ENCODE peak calls at places on chromosome 4, in eight cellular contexts. F is WTC11, T is tibial artery, S is natural killer cell, V is right lobe of liver, Y is fibroblast of mammary gland, A is SK-N-SH, O is A549. M is an unnamed sample.

GRCh38 chr4:105712766-105713165 is 4.2 kb downstream of the GSTCD start:
- DNase-seq in F (no peak), T (no peak), S (no peak), V (no peak), Y (peak), A (no peak), O (no peak), M (no peak)

GRCh38 chr4:15197005-15197404 is 194.7 kb downstream of the CPEB2 start:
- DNase-seq in F (peak), T (no peak), S (no peak), V (no peak), Y (peak), A (peak), O (peak), M (no peak)

GRCh38 chr4:151948351-151949016 is 187.7 kb upstream of the GATB start:
- DNase-seq in F (no peak), T (no peak), S (no peak), V (no peak), Y (peak), A (no peak), O (no peak), M (no peak)

GRCh38 chr4:38500433-38500832 is 163.6 kb upstream of the KLF3 start:
- DNase-seq in F (no peak), T (no peak), S (no peak), V (no peak), Y (peak), A (peak), O (no peak), M (no peak)

GRCh38 chr4:153541426-153542096 is 75.4 kb downstream of the TMEM131L start:
- DNase-seq in F (no peak), T (no peak), S (no peak), V (no peak), Y (peak), A (no peak), O (no peak), M (no peak)

GRCh38 chr4:83782591-83782990 is 246.7 kb downstream of the GPAT3 start:
- DNase-seq in F (no peak), T (no peak), S (no peak), V (no peak), Y (no peak), A (no peak), O (no peak), M (no peak)

GRCh38 chr4:128315756-128316520 is 28.3 kb upstream of the PGRMC2 start:
- DNase-seq in F (no peak), T (no peak), S (no peak), V (no peak), Y (no peak), A (no peak), O (no peak), M (no peak)

GRCh38 chr4:8427262-8427661 is 13.3 kb downstream of the ACOX3 start:
- DNase-seq in F (no peak), T (no peak), S (no peak), V (no peak), Y (no peak), A (no peak), O (no peak), M (no peak)

GRCh38 chr4:118823471-118823870 is 12.5 kb downstream of the SEC24D start:
- DNase-seq in F (no peak), T (no peak), S (no peak), V (peak), Y (no peak), A (no peak), O (no peak), M (no peak)

GRCh38 chr4:169142390-169142789 is 128.4 kb downstream of the SH3RF1 start:
- DNase-seq in F (no peak), T (no peak), S (no peak), V (no peak), Y (peak), A (no peak), O (no peak), M (no peak)

GRCh38 chr4:73676136-73676535 is 55.9 kb upstream of the RASSF6 start:
- DNase-seq in F (no peak), T (no peak), S (no peak), V (no peak), Y (no peak), A (no peak), O (no peak), M (no peak)

GRCh38 chr4:94357624-94358023 is 15.0 kb upstream of the HPGDS start:
- DNase-seq in F (no peak), T (no peak), S (no peak), V (no peak), Y (no peak), A (no peak), O (no peak), M (no peak)

GRCh38 chr4:156598138-156598681 is 373.4 kb downstream of the PDGFC start:
- DNase-seq in F (no peak), T (no peak), S (no peak), V (no peak), Y (peak), A (no peak), O (no peak), M (no peak)

GRCh38 chr4:156362581-156362980 is 408.9 kb upstream of the CTSO start:
- DNase-seq in F (no peak), T (no peak), S (no peak), V (no peak), Y (peak), A (no peak), O (no peak), M (no peak)

GRCh38 chr4:149891381-149891780 is 75.7 kb upstream of the IQCM start:
- DNase-seq in F (no peak), T (no peak), S (no peak), V (no peak), Y (no peak), A (no peak), O (no peak), M (no peak)

GRCh38 chr4:1502976-1503375 is 96.7 kb upstream of the NKX1-1 start:
- DNase-seq in F (peak), T (peak), S (peak), V (no peak), Y (no peak), A (peak), O (no peak), M (no peak)

GRCh38 chr4:1242506-1243450 is 6.2 kb downstream of the CTBP1 start:
- DNase-seq in F (no peak), T (peak), S (peak), V (no peak), Y (no peak), A (peak), O (no peak), M (no peak)

GRCh38 chr4:634599-634985 is 9.2 kb downstream of the PDE6B start:
- DNase-seq in F (peak), T (no peak), S (no peak), V (peak), Y (no peak), A (no peak), O (no peak), M (no peak)

GRCh38 chr4:101730291-101731117 is 60.0 kb upstream of the BANK1 start:
- DNase-seq in F (peak), T (peak), S (peak), V (peak), Y (peak), A (peak), O (peak), M (peak)

GRCh38 chr4:4869380-4869723 is 9.9 kb downstream of the MSX1 start:
- DNase-seq in F (no peak), T (no peak), S (no peak), V (no peak), Y (no peak), A (no peak), O (no peak), M (no peak)

GRCh38 chr4:109729155-109729562 is 711 bp downstream of the PLA2G12A start:
- DNase-seq in F (no peak), T (no peak), S (no peak), V (no peak), Y (no peak), A (no peak), O (peak), M (peak)

GRCh38 chr4:47510506-47511143 is 25.6 kb downstream of the ATP10D start:
- DNase-seq in F (no peak), T (no peak), S (no peak), V (no peak), Y (peak), A (no peak), O (no peak), M (peak)
- TF ChIP-seq CTCF in F (no peak), T (no peak), S (peak), V (peak), Y (peak), A (peak), O (no peak), M (no peak)

DNA sequence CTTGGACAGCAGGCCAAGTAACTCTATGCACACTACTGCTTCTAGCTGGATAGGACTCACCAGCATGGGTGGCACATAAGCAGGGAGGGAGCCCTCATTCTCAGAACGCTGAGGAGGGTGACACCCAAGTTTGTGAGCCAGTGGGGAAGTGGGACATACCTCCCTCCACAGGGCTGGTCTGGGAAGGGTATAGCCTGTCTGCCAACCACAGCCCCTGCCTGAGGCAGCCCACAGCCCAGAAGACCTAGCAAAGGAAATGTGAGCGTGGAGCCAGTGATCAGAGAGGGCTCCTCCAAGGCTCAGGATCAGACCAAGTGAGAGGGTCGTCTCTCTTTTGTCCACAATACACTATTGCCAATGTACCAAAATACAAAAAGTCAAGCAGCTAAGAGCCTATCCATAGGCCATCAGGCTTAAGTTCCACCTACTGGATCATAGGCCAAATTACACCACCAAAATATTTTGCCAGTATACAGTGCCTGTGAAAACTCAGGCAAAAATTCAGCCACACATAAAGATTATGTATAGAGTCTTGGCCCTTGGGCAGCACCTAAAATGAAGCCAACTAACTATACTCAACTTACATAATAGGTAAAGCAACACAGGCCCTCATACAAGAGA is 1203.1 kb downstream of the PCDH18 start:
- DNase-seq in F (no peak), T (no peak), S (no peak), V (no peak), Y (no peak), A (no peak), O (peak), M (no peak)
- TF ChIP-seq CTCF in F (no peak), T (no peak), S (no peak), V (no peak), Y (no peak), A (no peak), O (no peak), M (no peak)

GRCh38 chr4:60461551-60461950 is 738.6 kb upstream of the ADGRL3 start:
- DNase-seq in F (no peak), T (no peak), S (no peak), V (no peak), Y (no peak), A (no peak), O (no peak), M (no peak)

GRCh38 chr4:60463846-60464502 is 736.2 kb upstream of the ADGRL3 start:
- DNase-seq in F (no peak), T (no peak), S (no peak), V (no peak), Y (no peak), A (no peak), O (no peak), M (peak)
- TF ChIP-seq CTCF in F (peak), T (no peak), S (no peak), V (peak), Y (no peak), A (peak), O (no peak), M (peak)

DNA sequence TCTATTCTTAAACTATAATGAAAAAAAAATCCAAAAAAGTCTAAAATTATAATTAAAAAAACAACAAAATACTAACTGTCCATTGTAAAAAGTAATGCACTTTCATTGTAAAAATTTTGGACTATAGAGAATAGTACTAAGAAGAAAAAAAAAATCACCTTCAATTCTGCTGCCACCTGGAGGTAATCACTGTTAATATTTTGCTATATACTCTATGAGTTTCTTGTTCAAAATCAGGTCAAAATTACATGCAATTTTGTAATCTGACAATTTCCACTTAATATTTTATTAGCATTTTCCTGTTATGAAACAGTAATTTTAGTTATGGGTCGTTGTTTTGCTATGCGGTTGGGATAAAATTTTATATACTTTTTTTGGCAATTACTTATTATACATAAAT is 62.0 kb downstream of the HTT start:
- DNase-seq in F (no peak), T (no peak), S (no peak), V (no peak), Y (peak), A (no peak), O (no peak), M (no peak)
- TF ChIP-seq CTCF in F (no peak), T (peak), S (peak), V (peak), Y (peak), A (peak), O (peak), M (no peak)

DNA sequence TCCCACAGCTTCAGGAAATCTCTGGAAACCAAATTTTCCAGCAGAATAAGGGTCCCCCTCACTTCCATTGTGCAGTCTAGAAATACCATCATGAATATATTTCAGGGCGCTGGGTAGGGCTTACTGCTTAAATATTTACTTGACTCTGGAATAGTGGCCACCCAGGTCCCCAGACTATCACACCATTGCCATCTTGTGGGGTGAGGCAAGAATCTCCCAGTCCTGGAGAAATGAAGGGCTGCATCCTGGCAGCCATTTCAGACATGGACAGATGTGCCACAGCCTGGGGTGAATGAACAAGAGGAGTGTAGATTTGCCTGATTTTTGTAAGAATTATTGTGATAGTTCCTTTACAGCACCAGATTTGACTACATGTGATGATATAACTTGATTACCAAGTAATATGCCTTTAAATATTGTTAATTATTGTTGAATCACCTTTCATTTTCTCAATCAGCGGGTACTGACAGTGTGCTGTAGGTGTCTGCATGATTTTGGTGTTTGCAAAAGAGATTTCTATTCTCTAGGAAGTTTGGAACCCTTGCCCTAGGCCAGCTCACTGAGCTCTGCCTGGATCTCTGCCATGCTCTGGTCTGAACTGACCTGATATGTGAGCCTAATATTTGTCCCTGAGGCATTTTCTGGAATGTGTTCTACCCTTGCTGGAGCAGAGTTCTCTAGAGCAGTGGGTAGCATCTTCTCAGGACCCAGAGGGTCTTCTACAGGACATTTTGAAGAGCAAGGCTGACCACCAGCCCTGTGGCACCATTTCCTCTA is 183.4 kb downstream of the KIT start:
- DNase-seq in F (no peak), T (no peak), S (no peak), V (no peak), Y (peak), A (peak), O (peak), M (no peak)
- TF ChIP-seq CTCF in F (no peak), T (no peak), S (no peak), V (no peak), Y (peak), A (peak), O (no peak), M (no peak)

GRCh38 chr4:65089666-65090065 is 580.6 kb downstream of the EPHA5 start:
- DNase-seq in F (no peak), T (no peak), S (no peak), V (no peak), Y (peak), A (no peak), O (peak), M (no peak)
- TF ChIP-seq CTCF in F (no peak), T (no peak), S (no peak), V (peak), Y (peak), A (peak), O (no peak), M (no peak)

DNA sequence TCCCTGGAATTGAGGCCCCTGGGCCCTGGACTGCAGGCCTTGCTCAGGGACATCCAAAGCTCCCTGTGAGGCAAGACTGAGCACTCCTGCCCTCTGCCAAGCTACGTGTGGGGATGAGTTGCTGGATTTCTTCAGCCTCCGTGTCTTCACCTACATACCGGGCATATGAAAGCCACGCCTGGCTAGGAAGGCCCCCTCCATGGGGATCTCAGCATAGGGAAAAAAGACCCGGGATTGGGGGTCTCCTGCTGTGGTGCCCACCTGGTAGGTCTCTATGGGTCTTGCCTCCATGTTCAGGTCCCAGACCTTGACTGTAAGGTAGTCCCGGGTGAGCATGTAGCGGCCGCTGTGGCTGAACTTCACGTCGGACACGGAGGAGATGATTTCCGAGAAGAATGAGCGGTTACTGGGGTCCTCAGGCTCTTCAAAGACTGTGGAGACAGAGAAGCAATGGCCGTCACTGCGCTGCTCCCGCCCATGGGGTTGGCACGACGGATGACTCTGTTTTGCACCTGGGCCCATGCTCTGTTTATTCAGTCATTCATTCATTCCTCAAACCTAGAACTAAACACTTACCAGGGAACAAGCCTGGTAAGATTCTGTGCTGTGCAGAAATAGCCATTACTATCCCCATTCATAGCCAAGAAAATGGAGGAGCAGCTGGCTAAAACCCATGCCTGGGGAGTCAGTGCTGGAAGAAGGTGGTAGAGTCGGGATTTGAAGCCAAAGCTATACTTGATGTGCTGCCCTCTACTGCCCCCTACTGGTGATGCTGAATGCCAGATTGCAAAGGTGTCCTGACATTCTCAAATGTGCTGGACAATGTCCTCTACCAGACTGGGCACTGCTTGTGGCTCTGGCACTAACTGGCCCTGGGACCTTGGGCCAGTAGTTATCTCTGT is 63.9 kb downstream of the WFS1 start:
- DNase-seq in F (no peak), T (no peak), S (no peak), V (peak), Y (peak), A (no peak), O (peak), M (no peak)
- TF ChIP-seq CTCF in F (peak), T (no peak), S (peak), V (peak), Y (peak), A (peak), O (peak), M (peak)

GRCh38 chr4:88523325-88524129 is at the start of gene PYURF:
- DNase-seq in F (peak), T (peak), S (peak), V (peak), Y (peak), A (peak), O (peak), M (peak)

GRCh38 chr4:88522702-88523324 is 763 bp downstream of the PYURF start:
- DNase-seq in F (peak), T (peak), S (no peak), V (peak), Y (peak), A (peak), O (peak), M (peak)

GRCh38 chr4:88528861-88529260 is 5.3 kb upstream of the PYURF start:
- DNase-seq in F (no peak), T (no peak), S (no peak), V (no peak), Y (no peak), A (no peak), O (no peak), M (no peak)

GRCh38 chr4:88527787-88528186 is 4.2 kb upstream of the PYURF start:
- DNase-seq in F (no peak), T (no peak), S (no peak), V (no peak), Y (no peak), A (no peak), O (no peak), M (no peak)

DNA sequence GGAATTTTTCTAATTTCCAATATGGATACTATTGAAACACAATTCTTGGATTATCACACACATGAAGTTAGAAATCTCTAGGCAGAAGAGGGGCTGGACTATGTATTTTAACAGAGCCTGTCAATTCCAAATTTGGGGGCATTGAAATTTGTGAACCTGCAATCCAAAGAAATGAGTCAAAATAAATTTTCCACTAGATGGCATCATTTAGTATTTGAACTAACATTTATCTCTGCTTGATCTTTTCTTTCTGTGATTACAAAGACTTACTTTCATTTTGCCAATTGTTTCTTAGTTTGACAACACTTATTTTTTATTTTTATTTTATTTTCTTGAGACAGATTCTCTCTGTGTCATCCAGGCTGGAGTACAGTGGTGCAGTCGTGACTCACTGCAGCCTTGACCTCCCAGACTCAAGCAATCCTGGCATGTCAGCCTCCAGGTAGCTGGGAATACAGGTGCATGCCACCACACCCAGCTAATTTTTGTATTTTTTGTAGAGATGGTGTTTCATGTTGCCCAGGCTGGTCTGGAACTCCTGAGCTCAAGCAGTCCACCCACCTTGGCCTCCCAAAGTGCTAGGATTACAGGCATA is 2.7 kb upstream of the PYURF start:
- DNase-seq in F (no peak), T (no peak), S (no peak), V (no peak), Y (peak), A (peak), O (no peak), M (peak)
- TF ChIP-seq CTCF in F (no peak), T (peak), S (peak), V (peak), Y (peak), A (peak), O (peak), M (peak)